ENCODE peak calls at places on chromosome 21, in ten cellular contexts. D is omental fat pad; L is stimulated activated naive B cell treated with anti-CD40 and anti-IgM and Interleukin-4, amounts not matched to agents 10 μg/mL and 1 μg/mL and 100 μg/mL, for 72 hours; U is naive B cell; J is naive thymus-derived CD8-positive, alpha-beta T cell; I is aorta; K is HCT116; Q is T-helper 17 cell; B is left lung; N is activated CD8-positive, alpha-beta T cell treated with anti-CD3 and anti-CD28 coated beads, Interleukin-2, amount 10 ng/mL, durations not matched to agents 7 days and 5 days. V is an unnamed sample.

GRCh38 chr21:34022557-34023335 is 50.6 kb upstream of the MRPS6 start:
- ATAC-seq in D (no peak), L (peak; percentile 36), U (peak; percentile 26), J (peak; percentile 54), I (no peak), K (no peak), Q (peak; percentile 30), B (peak; percentile 56), N (peak; percentile 54), V (no peak)

GRCh38 chr21:34882719-34883131 is 166.4 kb downstream of the RUNX1 start:
- ATAC-seq in D (no peak), L (peak; percentile 83), U (peak; percentile 93), J (no peak), I (no peak), K (no peak), Q (no peak), B (peak; percentile 36), N (no peak), V (no peak)

GRCh38 chr21:37484535-37485474 is 118.2 kb downstream of the DYRK1A start:
- ATAC-seq in D (no peak), L (no peak), U (no peak), J (no peak), I (no peak), K (no peak), Q (no peak), B (no peak), N (no peak), V (peak; percentile 65)

GRCh38 chr21:34844033-34844923 is 175.5 kb downstream of the CLIC6 start:
- ATAC-seq in D (peak; percentile 58), L (peak; percentile 63), U (peak; percentile 70), J (no peak), I (peak; percentile 79), K (no peak), Q (peak; percentile 58), B (peak; percentile 37), N (no peak), V (no peak)

GRCh38 chr21:44489962-44490361 is 34.7 kb downstream of the LRRC3 start:
- ATAC-seq in D (no peak), L (no peak), U (no peak), J (no peak), I (no peak), K (peak; percentile 65), Q (no peak), B (no peak), N (no peak), V (no peak)

GRCh38 chr21:43911015-43911934 is 46.3 kb downstream of the AGPAT3 start:
- ATAC-seq in D (peak; percentile 50), L (no peak), U (no peak), J (no peak), I (no peak), K (no peak), Q (no peak), B (peak; percentile 97), N (no peak), V (no peak)

GRCh38 chr21:42463861-42464515 is 32.0 kb downstream of the RSPH1 start:
- ATAC-seq in D (no peak), L (no peak), U (no peak), J (peak; percentile 75), I (no peak), K (peak; percentile 91), Q (peak; percentile 76), B (no peak), N (peak; percentile 54), V (no peak)

GRCh38 chr21:37106998-37107397 is 33.9 kb downstream of the TTC3 start:
- ATAC-seq in D (no peak), L (no peak), U (no peak), J (no peak), I (no peak), K (no peak), Q (no peak), B (no peak), N (no peak), V (no peak)

GRCh38 chr21:46385846-46386725 is 62.1 kb downstream of the PCNT start:
- ATAC-seq in D (no peak), L (no peak), U (no peak), J (no peak), I (peak; percentile 41), K (no peak), Q (no peak), B (no peak), N (no peak), V (no peak)

GRCh38 chr21:32750405-32750804 is 21.1 kb downstream of the PAXBP1 start:
- ATAC-seq in D (no peak), L (no peak), U (no peak), J (no peak), I (no peak), K (no peak), Q (no peak), B (no peak), N (no peak), V (no peak)

GRCh38 chr21:30207252-30207579 is 8.7 kb downstream of the CLDN8 start:
- ATAC-seq in D (no peak), L (no peak), U (no peak), J (no peak), I (no peak), K (no peak), Q (no peak), B (no peak), N (no peak), V (no peak)

GRCh38 chr21:35649186-35649585 is 411.1 kb downstream of the SETD4 start:
- ATAC-seq in D (no peak), L (no peak), U (no peak), J (no peak), I (no peak), K (no peak), Q (no peak), B (peak; percentile 21), N (no peak), V (peak; percentile 90)

GRCh38 chr21:33360281-33360680 is 35.5 kb downstream of the IFNAR1 start:
- ATAC-seq in D (peak; percentile 40), L (no peak), U (no peak), J (no peak), I (peak; percentile 70), K (no peak), Q (no peak), B (no peak), N (no peak), V (peak; percentile 34)

GRCh38 chr21:14763695-14764064 is 217.6 kb upstream of the SAMSN1 start:
- ATAC-seq in D (no peak), L (peak; percentile 1), U (no peak), J (peak; percentile 6), I (no peak), K (no peak), Q (no peak), B (no peak), N (no peak), V (no peak)

GRCh38 chr21:42061195-42061865 is 9.8 kb upstream of the UMODL1 start:
- ATAC-seq in D (no peak), L (peak; percentile 64), U (peak; percentile 27), J (no peak), I (no peak), K (no peak), Q (no peak), B (peak; percentile 14), N (no peak), V (no peak)

GRCh38 chr21:37478821-37479220 is 112.2 kb downstream of the DYRK1A start:
- ATAC-seq in D (no peak), L (no peak), U (no peak), J (no peak), I (no peak), K (no peak), Q (no peak), B (no peak), N (no peak), V (no peak)

GRCh38 chr21:14591277-14591876 is 45.3 kb upstream of the SAMSN1 start:
- ATAC-seq in D (no peak), L (peak; percentile 62), U (no peak), J (no peak), I (no peak), K (no peak), Q (no peak), B (no peak), N (peak; percentile 23), V (no peak)

GRCh38 chr21:34132202-34132601 is 58.8 kb downstream of the MRPS6 start:
- ATAC-seq in D (no peak), L (no peak), U (no peak), J (no peak), I (no peak), K (no peak), Q (no peak), B (no peak), N (no peak), V (no peak)

GRCh38 chr21:29208666-29209059 is 78.2 kb downstream of the MAP3K7CL start:
- ATAC-seq in D (peak; percentile 88), L (peak; percentile 61), U (peak; percentile 70), J (no peak), I (peak; percentile 78), K (no peak), Q (peak; percentile 16), B (peak; percentile 62), N (no peak), V (peak; percentile 75)

GRCh38 chr21:41973427-41973831 is 19.6 kb upstream of the C2CD2 start:
- ATAC-seq in D (no peak), L (no peak), U (no peak), J (no peak), I (no peak), K (peak; percentile 21), Q (no peak), B (no peak), N (no peak), V (no peak)

GRCh38 chr21:43318841-43319781 is 107.8 kb downstream of the SIK1 start:
- ATAC-seq in D (no peak), L (peak; percentile 90), U (peak; percentile 57), J (no peak), I (no peak), K (no peak), Q (no peak), B (no peak), N (no peak), V (no peak)

GRCh38 chr21:15826908-15827601 is 97.3 kb downstream of the USP25 start:
- ATAC-seq in D (no peak), L (no peak), U (no peak), J (no peak), I (no peak), K (no peak), Q (no peak), B (no peak), N (no peak), V (no peak)

GRCh38 chr21:42784276-42784675 is 95.1 kb downstream of the WDR4 start:
- ATAC-seq in D (peak; percentile 45), L (peak; percentile 25), U (peak; percentile 20), J (peak; percentile 33), I (peak; percentile 55), K (no peak), Q (peak; percentile 34), B (peak; percentile 4), N (peak; percentile 48), V (no peak)

V was measured in SK-N-SH treated with all-trans-retinoic acid at 6 μM for 48 hours.